ENCODE peak calls at places on chromosomes 4 and X, in four cellular contexts. F is left ventricle myocardium inferior, O is fibroblast of pulmonary artery, T is foreskin fibroblast. G is an unnamed sample.
A peak's percentile ranks its signal among the peaks of the same experiment; 100 is the strongest.

GRCh38 chr4:76449824-76450223 is 14.8 kb downstream of the SHROOM3 start:
- DNase-seq in F (no peak), O (peak; percentile 65), T (no peak), G (peak; percentile 52)

GRCh38 chr4:86730310-86730709 is 118.9 kb downstream of the SLC10A6 start:
- DNase-seq in F (no peak), O (no peak), T (no peak), G (no peak)

GRCh38 chr4:47490550-47490949 is 5.5 kb downstream of the ATP10D start:
- DNase-seq in F (no peak), O (peak; percentile 63), T (no peak), G (peak; percentile 58)

GRCh38 chr4:86961605-86962295 is 26.9 kb downstream of the AFF1 start:
- DNase-seq in F (no peak), O (peak; percentile 29), T (peak; percentile 45), G (peak; percentile 51)

GRCh38 chr4:118845552-118846065 is 9.7 kb upstream of the SEC24D start:
- DNase-seq in F (no peak), O (no peak), T (no peak), G (no peak)

GRCh38 chrX:79268788-79269187 is 98.3 kb downstream of the ITM2A start:
- DNase-seq in F (no peak), O (peak; percentile 3), T (peak; percentile 7), G (no peak)

GRCh38 chr4:156169011-156169410 is 215.3 kb upstream of the CTSO start:
- DNase-seq in F (peak; percentile 17), O (peak; percentile 89), T (peak; percentile 91), G (peak; percentile 90)

GRCh38 chr4:157994863-157995262 is 178.0 kb downstream of the GASK1B start:
- DNase-seq in F (no peak), O (peak; percentile 46), T (peak; percentile 38), G (peak; percentile 36)

GRCh38 chr4:151218343-151218742 is 58.6 kb upstream of the PRSS48 start:
- DNase-seq in F (no peak), O (peak; percentile 56), T (peak; percentile 45), G (peak; percentile 50)

GRCh38 chr4:88219099-88219498 is 60.7 kb upstream of the ABCG2 start:
- DNase-seq in F (no peak), O (peak; percentile 79), T (peak; percentile 24), G (peak; percentile 76)

GRCh38 chrX:63361494-63361893 is 10.4 kb upstream of the SPIN4 start:
- DNase-seq in F (no peak), O (no peak), T (no peak), G (no peak)

GRCh38 chr4:52783069-52783468 is 31.8 kb upstream of the ERVMER34-1 start:
- DNase-seq in F (no peak), O (no peak), T (no peak), G (no peak)

GRCh38 chr4:159141193-159141592 is 38.3 kb downstream of the RAPGEF2 start:
- DNase-seq in F (no peak), O (no peak), T (no peak), G (peak; percentile 35)

DNA sequence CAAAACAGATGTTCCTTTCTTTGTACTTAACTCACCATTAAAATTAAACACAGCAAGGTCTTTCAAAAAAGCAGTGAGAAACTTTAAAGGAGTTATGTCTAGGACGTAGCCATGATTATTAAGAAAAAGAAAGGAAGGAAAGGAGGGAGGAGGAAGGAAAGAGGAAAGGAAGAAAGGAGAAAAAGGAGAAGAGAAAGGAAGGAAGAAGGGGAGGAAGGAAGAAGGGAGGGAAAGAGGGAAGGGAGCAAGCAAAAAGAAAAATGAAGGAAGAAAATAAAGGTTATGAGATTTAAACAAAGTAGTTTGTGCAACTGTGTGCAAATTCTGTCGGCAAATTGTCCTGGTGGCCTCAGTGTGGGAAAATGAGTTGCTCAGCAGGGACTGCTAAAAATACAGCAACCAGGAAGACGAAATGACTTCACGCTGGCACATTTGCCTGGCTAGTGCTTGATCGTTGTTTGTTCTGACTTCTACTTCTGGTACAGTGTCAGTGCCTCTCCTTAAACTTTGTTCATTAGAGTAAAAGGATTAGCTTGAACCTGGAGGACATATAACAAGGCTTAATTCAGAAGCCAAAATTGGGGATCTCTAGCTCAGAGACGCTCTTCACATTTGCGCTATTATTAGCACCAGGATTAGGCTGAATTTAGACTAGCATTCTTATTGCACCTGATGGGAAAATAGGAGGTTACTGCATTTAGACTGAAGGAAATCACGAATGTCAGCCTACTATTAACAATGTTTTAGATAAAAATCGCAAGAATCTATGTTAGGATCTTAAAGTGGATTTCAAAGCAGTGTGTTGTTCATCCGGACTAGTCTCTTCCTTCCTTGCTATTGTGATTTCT is 81.2 kb downstream of the DCK start:
- DNase-seq in F (no peak), O (no peak), T (no peak), G (no peak)
- H3K4me3 ChIP-seq in F (peak overlapping the region; percentile 54), O (no peak overlapping the region), T (no peak overlapping the region), G (no peak overlapping the region)

GRCh38 chrX:124338733-124339514 is 6.5 kb downstream of the TEX13D start:
- DNase-seq in F (no peak), O (no peak), T (no peak), G (no peak)

GRCh38 chrX:124344246-124344645 is 2.1 kb upstream of the SH2D1A start:
- DNase-seq in F (no peak), O (no peak), T (no peak), G (no peak)

GRCh38 chrX:124343016-124343415 is 3.3 kb upstream of the SH2D1A start:
- DNase-seq in F (no peak), O (no peak), T (no peak), G (no peak)

GRCh38 chrX:124341361-124342132 is 4.8 kb upstream of the SH2D1A start:
- DNase-seq in F (no peak), O (no peak), T (no peak), G (no peak)

DNA sequence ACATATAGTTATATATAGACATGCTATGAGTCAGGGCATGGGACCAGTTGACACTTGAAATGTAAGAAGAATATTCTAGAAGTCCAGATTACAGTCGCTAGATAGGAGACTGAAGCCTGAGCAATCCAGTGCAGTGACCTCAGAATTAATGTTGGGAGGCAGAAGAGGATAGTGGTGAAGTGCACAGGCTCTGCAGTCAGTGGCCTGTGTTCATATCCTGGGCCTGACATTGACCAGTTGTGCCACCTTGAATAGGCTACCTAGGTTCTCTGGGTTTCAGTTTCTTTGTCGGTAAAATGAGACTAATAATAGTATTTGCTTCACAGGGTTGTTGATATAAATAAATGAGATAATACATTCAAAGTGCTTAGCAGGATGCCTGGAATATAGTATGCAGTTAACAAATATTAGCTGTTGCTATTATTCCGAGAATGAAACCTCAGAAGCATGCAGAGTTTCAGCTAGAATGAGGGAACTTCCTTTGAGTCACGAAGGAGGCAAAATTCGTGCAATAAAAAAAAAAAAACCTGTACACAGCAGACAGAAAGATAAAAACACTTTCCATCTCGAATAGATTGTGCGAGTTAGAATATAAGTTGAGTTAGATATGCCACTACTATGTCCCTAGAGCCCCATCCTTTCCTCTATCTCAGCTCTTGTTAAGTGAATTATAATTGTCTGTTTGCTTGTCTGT is 4.0 kb upstream of the SH2D1A start:
- DNase-seq in F (no peak), O (no peak), T (no peak), G (no peak)
- H3K4me3 ChIP-seq in F (no peak overlapping the region), O (no peak overlapping the region), T (no peak overlapping the region), G (no peak overlapping the region)

GRCh38 chr4:181004056-181004455 is 1239.1 kb upstream of the TENM3 start:
- DNase-seq in F (no peak), O (no peak), T (no peak), G (no peak)

GRCh38 chr4:180994722-180995121 is 1248.5 kb upstream of the TENM3 start:
- DNase-seq in F (no peak), O (no peak), T (no peak), G (no peak)

GRCh38 chr4:180993179-180993841 is 1249.9 kb upstream of the TENM3 start:
- DNase-seq in F (no peak), O (no peak), T (no peak), G (no peak)

DNA sequence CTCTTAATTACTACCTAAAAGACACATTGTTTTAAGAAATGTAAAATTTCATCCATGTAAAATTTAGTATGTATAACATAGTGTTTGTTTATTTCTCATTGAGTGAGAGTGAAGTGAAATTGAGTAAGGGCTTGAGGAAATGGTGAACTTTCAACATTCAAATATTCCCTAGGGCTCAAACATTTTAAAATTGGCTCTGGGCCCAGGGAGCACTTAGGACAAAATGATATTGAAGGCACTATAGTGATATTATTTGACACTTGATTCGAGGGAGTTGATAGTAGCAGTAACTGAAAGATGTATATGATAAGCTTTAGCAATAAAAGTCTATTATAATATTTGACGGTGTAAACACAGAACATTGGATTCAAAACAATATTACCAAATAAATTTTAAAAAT is 1244.0 kb upstream of the TENM3 start:
- DNase-seq in F (no peak), O (no peak), T (no peak), G (peak; percentile 46)
- H3K4me3 ChIP-seq in F (no peak overlapping the region), O (no peak overlapping the region), T (no peak overlapping the region), G (no peak overlapping the region)

DNA sequence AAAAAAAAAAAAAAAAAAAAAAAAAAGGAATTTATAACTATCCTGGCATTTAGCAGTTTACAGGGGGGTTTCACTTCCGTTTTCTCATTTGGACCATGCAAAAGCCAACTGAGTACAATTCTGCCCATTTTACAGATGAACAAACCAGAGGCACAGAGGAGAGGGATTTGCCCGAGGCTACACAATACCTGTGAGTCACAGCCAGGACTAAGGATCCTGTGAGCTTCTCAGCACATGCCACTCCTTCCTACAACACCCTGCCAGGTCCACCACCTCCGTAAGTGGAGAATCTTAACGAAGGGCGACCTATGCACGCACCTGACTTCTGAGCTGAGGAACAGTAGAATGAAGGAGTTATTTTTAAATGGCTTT is 75.4 kb upstream of the USP9X start:
- DNase-seq in F (no peak), O (no peak), T (no peak), G (no peak)
- H3K4me3 ChIP-seq in F (peak overlapping the region; percentile 57), O (no peak overlapping the region), T (peak overlapping the region; percentile 25), G (no peak overlapping the region)

GRCh38 chr4:1216076-1216614 is 32.8 kb downstream of the CTBP1 start:
- DNase-seq in F (no peak), O (no peak), T (no peak), G (no peak)

GRCh38 chr4:1217366-1217765 is 31.6 kb downstream of the CTBP1 start:
- DNase-seq in F (no peak), O (no peak), T (no peak), G (no peak)

GRCh38 chr4:1215347-1216075 is 33.4 kb downstream of the CTBP1 start:
- DNase-seq in F (no peak), O (no peak), T (no peak), G (no peak)

GRCh38 chr4:1218892-1219552 is 29.9 kb downstream of the CTBP1 start:
- DNase-seq in F (no peak), O (no peak), T (no peak), G (no peak)

GRCh38 chr4:1216869-1217294 is 32.0 kb downstream of the CTBP1 start:
- DNase-seq in F (no peak), O (no peak), T (no peak), G (no peak)
- H3K4me3 ChIP-seq in F (no peak overlapping the region), O (no peak overlapping the region), T (no peak overlapping the region), G (no peak overlapping the region)